ENCODE peak calls at places on chromosomes 5 and 9, in nine cellular contexts. B, L, S, M, P, G, Q, C and N are unnamed samples.
A peak's percentile ranks its signal among the peaks of the same experiment; 100 is the strongest.

GRCh38 chr5:108259306-108259705 is 122.6 kb downstream of the FBXL17 start:
- DNase-seq in B (peak; percentile 8), L (no peak), S (no peak), M (no peak), P (peak; percentile 14), G (no peak), Q (no peak), C (no peak), N (no peak)

GRCh38 chr9:113309204-113309813 is 6.1 kb upstream of the RNF183 start:
- DNase-seq in B (peak; percentile 50), L (no peak), S (no peak), M (peak; percentile 60), P (peak; percentile 42), G (no peak), Q (peak; percentile 41), C (peak; percentile 36), N (no peak)

GRCh38 chr5:127492854-127493738 is 24.3 kb upstream of the PRRC1 start:
- DNase-seq in B (peak; percentile 12), L (no peak), S (no peak), M (peak; percentile 26), P (peak; percentile 31), G (no peak), Q (no peak), C (peak; percentile 51), N (peak; percentile 46)

GRCh38 chr9:4277531-4277991 is 22.3 kb downstream of the GLIS3 start:
- DNase-seq in B (no peak), L (no peak), S (no peak), M (no peak), P (no peak), G (no peak), Q (no peak), C (peak; percentile 54), N (no peak)

GRCh38 chr5:127878174-127878750 is 175.1 kb downstream of the CCDC192 start:
- DNase-seq in B (peak; percentile 40), L (peak; percentile 31), S (no peak), M (no peak), P (peak; percentile 27), G (no peak), Q (peak; percentile 75), C (peak; percentile 37), N (peak; percentile 2)

GRCh38 chr5:137086289-137086838 is 412.8 kb downstream of the SPOCK1 start:
- DNase-seq in B (no peak), L (no peak), S (no peak), M (no peak), P (no peak), G (no peak), Q (no peak), C (no peak), N (no peak)

GRCh38 chr9:129981180-129981907 is 61.6 kb downstream of the FNBP1 start:
- DNase-seq in B (no peak), L (peak; percentile 19), S (no peak), M (no peak), P (no peak), G (no peak), Q (peak; percentile 39), C (no peak), N (no peak)

GRCh38 chr5:77177576-77177975 is 32.9 kb upstream of the PDE8B start:
- DNase-seq in B (no peak), L (no peak), S (no peak), M (no peak), P (no peak), G (no peak), Q (no peak), C (peak; percentile 4), N (no peak)

GRCh38 chr9:89178162-89179120 is at the start of gene SHC3:
- DNase-seq in B (peak; percentile 56), L (peak; percentile 32), S (no peak), M (no peak), P (no peak), G (no peak), Q (no peak), C (peak; percentile 48), N (peak; percentile 2)

GRCh38 chr5:60686164-60686563 is 13.8 kb downstream of the DEPDC1B start:
- DNase-seq in B (no peak), L (no peak), S (no peak), M (no peak), P (no peak), G (no peak), Q (no peak), C (no peak), N (no peak)

GRCh38 chr5:56676091-56676768 is 139.1 kb upstream of the MAP3K1 start:
- DNase-seq in B (no peak), L (no peak), S (no peak), M (no peak), P (no peak), G (no peak), Q (no peak), C (peak; percentile 48), N (no peak)

GRCh38 chr9:133708770-133709611 is 29.2 kb downstream of the SARDH start:
- DNase-seq in B (no peak), L (peak; percentile 50), S (peak; percentile 25), M (peak; percentile 70), P (no peak), G (no peak), Q (no peak), C (no peak), N (no peak)

GRCh38 chr5:171893290-171893890 is 107.8 kb downstream of the SMIM23 start:
- DNase-seq in B (peak; percentile 21), L (no peak), S (no peak), M (no peak), P (peak; percentile 80), G (no peak), Q (no peak), C (peak; percentile 45), N (no peak)

GRCh38 chr9:6195714-6196360 is 19.8 kb upstream of the IL33 start:
- DNase-seq in B (no peak), L (no peak), S (no peak), M (no peak), P (no peak), G (no peak), Q (no peak), C (no peak), N (no peak)

GRCh38 chr5:27010646-27011045 is 27.7 kb downstream of the CDH9 start:
- DNase-seq in B (no peak), L (no peak), S (no peak), M (no peak), P (no peak), G (no peak), Q (no peak), C (no peak), N (no peak)

GRCh38 chr5:84382363-84383295 is 2.1 kb downstream of the EDIL3 start:
- DNase-seq in B (peak; percentile 9), L (no peak), S (no peak), M (no peak), P (no peak), G (no peak), Q (peak; percentile 68), C (peak; percentile 68), N (peak; percentile 78)

GRCh38 chr5:87081511-87082372 is 185.9 kb upstream of the RASA1 start:
- DNase-seq in B (no peak), L (peak; percentile 38), S (no peak), M (peak; percentile 46), P (no peak), G (no peak), Q (peak; percentile 58), C (peak; percentile 10), N (no peak)

GRCh38 chr9:117178596-117179111 is 236.2 kb downstream of the ASTN2 start:
- DNase-seq in B (no peak), L (no peak), S (no peak), M (no peak), P (no peak), G (no peak), Q (no peak), C (no peak), N (peak; percentile 37)

GRCh38 chr9:132935021-132935420 is 9.4 kb downstream of the TSC1 start:
- DNase-seq in B (no peak), L (no peak), S (no peak), M (no peak), P (no peak), G (no peak), Q (no peak), C (no peak), N (no peak)